ENCODE peak calls at places on chromosomes 3 and 15, in six cellular contexts. U is right lobe of liver; I is CD8-positive, alpha-beta T cell; R is BE2C; W is pancreas; O is cardiac fibroblast. K is an unnamed sample.

GRCh38 chr15:98858610-98859023 is 149.0 kb downstream of the PGPEP1L start:
- DNase-seq in U (no peak), I (no peak), R (no peak), W (no peak), O (no peak), K (no peak)

GRCh38 chr15:38688761-38689160 is 124.1 kb upstream of the RASGRP1 start:
- DNase-seq in U (no peak), I (peak; percentile 40), R (no peak), W (no peak), O (no peak), K (no peak)

GRCh38 chr3:191141728-191142127 is 57.3 kb upstream of the OSTN start:
- DNase-seq in U (no peak), I (no peak), R (no peak), W (no peak), O (peak; percentile 80), K (peak; percentile 86)

GRCh38 chr15:31016446-31016915 is 25.1 kb upstream of the MTMR10 start:
- DNase-seq in U (no peak), I (no peak), R (no peak), W (no peak), O (peak; percentile 68), K (peak; percentile 55)

GRCh38 chr3:66472313-66473134 is 28.3 kb downstream of the LRIG1 start:
- DNase-seq in U (no peak), I (no peak), R (no peak), W (no peak), O (peak; percentile 47), K (peak; percentile 75)

GRCh38 chr3:46334911-46335478 is 18.9 kb upstream of the CCR2 start:
- DNase-seq in U (no peak), I (no peak), R (no peak), W (no peak), O (peak; percentile 41), K (peak; percentile 26)

GRCh38 chr15:69478259-69478687 is 25.7 kb downstream of the RPLP1 start:
- DNase-seq in U (peak; percentile 60), I (peak; percentile 34), R (peak; percentile 85), W (no peak), O (peak; percentile 67), K (peak; percentile 65)

GRCh38 chr15:62914461-62915079 is 128.0 kb upstream of the TPM1 start:
- DNase-seq in U (no peak), I (no peak), R (no peak), W (no peak), O (no peak), K (no peak)

GRCh38 chr3:39208463-39209055 is 16.2 kb upstream of the XIRP1 start:
- DNase-seq in U (peak; percentile 54), I (no peak), R (peak; percentile 24), W (peak; percentile 50), O (peak; percentile 64), K (peak; percentile 67)

GRCh38 chr15:25545017-25545416 is 106.2 kb upstream of the UBE3A start:
- DNase-seq in U (no peak), I (no peak), R (no peak), W (no peak), O (no peak), K (peak; percentile 1)

GRCh38 chr3:72123908-72124441 is 339.0 kb upstream of the PROK2 start:
- DNase-seq in U (peak; percentile 77), I (no peak), R (peak; percentile 77), W (peak; percentile 50), O (peak; percentile 93), K (peak; percentile 96)

GRCh38 chr3:44039006-44039405 is 202.7 kb upstream of the TOPAZ1 start:
- DNase-seq in U (no peak), I (no peak), R (no peak), W (no peak), O (no peak), K (no peak)

GRCh38 chr3:139557041-139557440 is 17.5 kb upstream of the RBP1 start:
- DNase-seq in U (no peak), I (no peak), R (no peak), W (no peak), O (no peak), K (no peak)

GRCh38 chr15:51982013-51982769 is 10.6 kb upstream of the LEO1 start:
- DNase-seq in U (no peak), I (peak; percentile 8), R (peak; percentile 39), W (no peak), O (peak; percentile 92), K (peak; percentile 92)

GRCh38 chr15:32824777-32825176 is 107.0 kb downstream of the GREM1 start:
- DNase-seq in U (no peak), I (no peak), R (no peak), W (no peak), O (peak; percentile 67), K (peak; percentile 85)

GRCh38 chr15:25693321-25694237 is 169.5 kb downstream of the ATP10A start:
- DNase-seq in U (no peak), I (no peak), R (no peak), W (no peak), O (peak; percentile 28), K (peak; percentile 22)

GRCh38 chr3:42501681-42502428 is 588 bp upstream of the VIPR1 start:
- DNase-seq in U (peak; percentile 76), I (peak; percentile 49), R (peak; percentile 36), W (peak; percentile 48), O (peak; percentile 42), K (peak; percentile 61)

GRCh38 chr3:143652118-143652517 is 196.2 kb downstream of the SLC9A9 start:
- DNase-seq in U (peak; percentile 63), I (no peak), R (no peak), W (no peak), O (no peak), K (no peak)

GRCh38 chr15:28112101-28112760 is 13.1 kb upstream of the OCA2 start:
- DNase-seq in U (no peak), I (no peak), R (no peak), W (no peak), O (no peak), K (no peak)

GRCh38 chr15:58440922-58441321 is 9.1 kb downstream of the LIPC start:
- DNase-seq in U (peak; percentile 62), I (no peak), R (no peak), W (peak; percentile 63), O (no peak), K (no peak)

GRCh38 chr3:161854232-161854771 is 357.7 kb downstream of the OTOL1 start:
- DNase-seq in U (no peak), I (no peak), R (peak; percentile 57), W (no peak), O (peak; percentile 74), K (peak; percentile 85)

GRCh38 chr15:79218588-79219200 is 63.8 kb upstream of the ANKRD34C start:
- DNase-seq in U (no peak), I (no peak), R (peak; percentile 36), W (no peak), O (peak; percentile 6), K (peak; percentile 14)

GRCh38 chr3:160709477-160710182 is 32.7 kb downstream of the ARL14 start:
- DNase-seq in U (no peak), I (no peak), R (no peak), W (no peak), O (no peak), K (no peak)

GRCh38 chr3:137763594-137763938 is 549 bp upstream of the SOX14 start:
- DNase-seq in U (no peak), I (no peak), R (no peak), W (no peak), O (no peak), K (no peak)

GRCh38 chr3:17535173-17535730 is 207.2 kb downstream of the TBC1D5 start:
- DNase-seq in U (no peak), I (no peak), R (no peak), W (no peak), O (no peak), K (no peak)
- H3K4me3 ChIP-seq in U (no peak overlapping the region), I (no peak overlapping the region), R (no peak overlapping the region), W (no peak overlapping the region), O (no peak overlapping the region), K (no peak overlapping the region)

GRCh38 chr3:52051444-52051843 is 4.9 kb downstream of the DUSP7 start:
- DNase-seq in U (no peak), I (no peak), R (no peak), W (no peak), O (no peak), K (no peak)

GRCh38 chr3:52055537-52056351 is 627 bp downstream of the DUSP7 start:
- DNase-seq in U (peak; percentile 64), I (peak; percentile 16), R (peak; percentile 61), W (no peak), O (peak; percentile 58), K (peak; percentile 62)

GRCh38 chr3:52052831-52053306 is 3.5 kb downstream of the DUSP7 start:
- DNase-seq in U (peak; percentile 86), I (peak; percentile 29), R (peak; percentile 62), W (peak; percentile 76), O (peak; percentile 86), K (peak; percentile 84)

GRCh38 chr3:52054689-52055511 is 1.5 kb downstream of the DUSP7 start:
- DNase-seq in U (no peak), I (no peak), R (peak; percentile 39), W (no peak), O (no peak), K (no peak)

GRCh38 chr3:52053307-52054304 is 2.8 kb downstream of the DUSP7 start:
- DNase-seq in U (no peak), I (no peak), R (no peak), W (no peak), O (peak; percentile 33), K (peak; percentile 54)
- TF ChIP-seq CTCF in U (no peak), I (no peak), R (peak; percentile 34), W (no peak), O (peak; percentile 34), K (peak; percentile 31)

DNA sequence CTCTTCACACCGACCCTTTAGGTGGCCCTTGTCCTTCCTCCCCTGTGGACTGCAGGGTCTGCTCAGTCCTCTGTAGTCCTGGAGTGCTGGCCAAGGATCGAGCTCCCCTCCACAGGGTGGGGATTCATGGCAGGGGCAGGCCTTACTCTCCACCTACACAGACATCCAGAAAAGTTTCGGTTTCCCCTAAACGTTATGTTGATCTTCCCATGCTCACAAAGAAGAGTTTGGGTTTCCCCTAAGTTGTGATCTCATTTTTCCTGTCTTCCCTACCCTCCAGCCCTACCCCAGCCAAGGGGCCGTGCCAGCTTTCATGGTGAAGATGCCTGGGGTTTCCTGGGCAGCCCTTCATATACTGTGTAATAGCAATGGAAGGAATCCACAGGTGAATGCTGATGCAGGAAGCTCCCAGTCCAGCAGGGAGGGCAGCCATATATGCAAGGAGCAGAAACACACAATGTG is 10.3 kb downstream of the STOML1 start:
- DNase-seq in U (no peak), I (no peak), R (no peak), W (no peak), O (peak; percentile 40), K (no peak)
- H3K4me3 ChIP-seq in U (no peak overlapping the region), I (no peak overlapping the region), R (no peak overlapping the region), W (no peak overlapping the region), O (no peak overlapping the region), K (no peak overlapping the region)

DNA sequence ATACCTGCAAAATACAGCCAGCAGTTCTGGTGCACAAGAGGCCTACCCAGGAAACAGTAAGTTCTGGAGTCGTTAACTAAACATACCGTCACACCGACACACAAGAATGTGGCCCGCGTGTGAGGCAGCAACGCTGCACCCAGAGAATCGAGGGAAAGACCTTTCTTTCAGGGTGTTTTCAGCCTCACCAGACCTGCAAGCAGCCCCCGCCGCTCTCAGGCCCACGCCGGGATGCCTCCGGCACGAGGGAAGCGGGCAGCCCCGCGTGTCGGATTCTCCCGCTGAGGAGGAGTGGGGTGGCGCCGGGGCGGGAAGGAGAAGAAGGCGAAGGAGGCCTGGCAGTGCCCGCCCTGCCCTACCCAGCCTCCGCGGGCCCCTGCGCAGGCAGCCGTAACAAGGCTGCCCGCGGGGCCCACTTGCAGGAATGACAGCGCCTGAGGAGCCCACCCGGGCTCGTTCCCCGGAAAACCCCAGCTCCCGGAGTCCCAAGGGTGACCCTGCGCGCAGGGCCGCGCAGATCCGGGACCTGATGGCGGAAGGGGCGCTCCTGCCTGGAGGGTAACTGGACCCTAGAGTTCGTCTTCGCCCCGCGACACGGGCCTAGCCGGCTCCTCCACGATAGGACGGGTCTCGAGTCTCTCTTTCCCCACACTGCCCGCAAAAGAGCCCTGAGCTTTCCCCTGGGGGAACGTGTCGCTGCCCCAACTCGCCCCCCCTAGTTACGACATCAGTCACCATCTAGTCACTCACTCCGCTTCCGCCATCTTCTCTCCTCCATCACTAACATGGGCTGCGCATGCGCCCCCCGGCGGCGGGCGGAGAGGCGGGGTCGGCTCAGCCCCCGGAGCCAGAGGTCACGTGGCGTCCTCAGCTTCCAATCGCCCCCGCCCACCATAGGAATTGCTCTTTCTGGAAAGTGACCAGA is at the start of gene PHC3:
- DNase-seq in U (peak; percentile 93), I (peak; percentile 89), R (peak; percentile 96), W (peak; percentile 89), O (peak; percentile 92), K (peak; percentile 90)
- TF ChIP-seq CTCF in U (no peak), I (no peak), R (no peak), W (no peak), O (no peak), K (no peak)

K was measured in fibroblast of pulmonary artery.